ENCODE peak calls at places on chromosomes 12 and 14, in five cellular contexts. A is aorta, W is RWPE2, Z is upper lobe of right lung, R is cardiac muscle cell. D is an unnamed sample. For H3K4me1 and H3K36me3, the result is how much of the 10 kb centered on the place peaks cover.

GRCh38 chr14:61670576-61670975 is 24.7 kb upstream of the HIF1A start:
- DNase-seq in A (no peak), W (no peak), Z (no peak), R (no peak), D (no peak)

GRCh38 chr12:93273834-93274705 is 103.7 kb upstream of the NUDT4 start:
- DNase-seq in A (no peak), W (no peak), Z (no peak), R (no peak), D (no peak)

GRCh38 chr14:53412819-53413664 is 259.9 kb upstream of the DDHD1 start:
- DNase-seq in A (no peak), W (no peak), Z (no peak), R (peak), D (peak)

GRCh38 chr12:43675048-43675904 is 83.3 kb downstream of the PUS7L start:
- DNase-seq in A (no peak), W (no peak), Z (no peak), R (no peak), D (no peak)

GRCh38 chr12:55728932-55729591 is at the start of gene CD63:
- DNase-seq in A (peak), W (peak), Z (peak), R (peak), D (peak)

GRCh38 chr12:126404293-126404851 is 1339.1 kb downstream of the AACS start:
- DNase-seq in A (no peak), W (no peak), Z (no peak), R (no peak), D (no peak)

GRCh38 chr12:18580286-18580685 is 157.5 kb downstream of the PLCZ1 start:
- DNase-seq in A (no peak), W (no peak), Z (no peak), R (no peak), D (no peak)

GRCh38 chr12:106213721-106214121 is 34.1 kb downstream of the CKAP4 start:
- DNase-seq in A (no peak), W (no peak), Z (no peak), R (no peak), D (no peak)

GRCh38 chr12:53749986-53750811 is 1.6 kb downstream of the CISTR start:
- DNase-seq in A (no peak), W (no peak), Z (no peak), R (no peak), D (no peak)

GRCh38 chr14:29354446-29354845 is 573.2 kb downstream of the PRKD1 start:
- DNase-seq in A (no peak), W (no peak), Z (no peak), R (no peak), D (no peak)

GRCh38 chr14:103343905-103344797 is 10.1 kb downstream of the EIF5 start:
- DNase-seq in A (no peak), W (no peak), Z (no peak), R (no peak), D (no peak)

GRCh38 chr12:98745578-98746391 is 100.7 kb downstream of the APAF1 start:
- DNase-seq in A (no peak), W (no peak), Z (no peak), R (peak), D (peak)

GRCh38 chr12:14426792-14427191 is 61.3 kb downstream of the ATF7IP start:
- DNase-seq in A (no peak), W (no peak), Z (no peak), R (no peak), D (no peak)

GRCh38 chr14:102751088-102751487 is 26.2 kb upstream of the TRAF3 start:
- DNase-seq in A (no peak), W (no peak), Z (no peak), R (no peak), D (no peak)

GRCh38 chr12:42568952-42569916 is 20.3 kb downstream of the PRICKLE1 start:
- DNase-seq in A (no peak), W (no peak), Z (no peak), R (peak), D (no peak)

GRCh38 chr14:20482382-20482781 is 13.2 kb downstream of the PNP start:
- DNase-seq in A (no peak), W (no peak), Z (no peak), R (no peak), D (no peak)

GRCh38 chr14:64800000-64800399 is 79.7 kb downstream of the SPTB start:
- DNase-seq in A (no peak), W (no peak), Z (no peak), R (peak), D (no peak)

GRCh38 chr14:22538671-22539228 is 50.3 kb downstream of the DAD1 start:
- DNase-seq in A (no peak), W (no peak), Z (no peak), R (no peak), D (no peak)

GRCh38 chr14:61489527-61489926 is 168.1 kb downstream of the PRKCH start:
- DNase-seq in A (no peak), W (no peak), Z (no peak), R (no peak), D (no peak)

GRCh38 chr12:95220726-95221125 is 3.1 kb downstream of the VEZT start:
- DNase-seq in A (no peak), W (no peak), Z (no peak), R (no peak), D (no peak)

GRCh38 chr12:95217377-95218163 is at the start of the genes FGD6 and VEZT:
- DNase-seq in A (peak), W (peak), Z (peak), R (peak), D (peak)

GRCh38 chr12:95218164-95218851 is 701 bp downstream of the VEZT start:
- DNase-seq in A (no peak), W (no peak), Z (no peak), R (no peak), D (no peak)

GRCh38 chr12:95220190-95220589 is 2.6 kb downstream of the VEZT start:
- DNase-seq in A (no peak), W (no peak), Z (no peak), R (no peak), D (no peak)

GRCh38 chr12:95218852-95219171 is 1.2 kb downstream of the VEZT start:
- DNase-seq in A (no peak), W (no peak), Z (no peak), R (peak), D (no peak)
- H3K4me1 ChIP-seq in A (under half), W (under half), Z (under half), R (under half), D (under half)

GRCh38 chr12:47721431-47721973 is 3.8 kb downstream of the ENDOU start:
- DNase-seq in A (no peak), W (no peak), Z (no peak), R (no peak), D (no peak)

GRCh38 chr12:47722926-47723631 is 2.2 kb downstream of the ENDOU start:
- DNase-seq in A (no peak), W (no peak), Z (no peak), R (peak), D (no peak)

GRCh38 chr12:47725893-47726292 is 603 bp upstream of the ENDOU start:
- DNase-seq in A (no peak), W (no peak), Z (no peak), R (no peak), D (no peak)

GRCh38 chr12:47722136-47722834 is 3.0 kb downstream of the ENDOU start:
- DNase-seq in A (no peak), W (no peak), Z (no peak), R (no peak), D (no peak)

DNA sequence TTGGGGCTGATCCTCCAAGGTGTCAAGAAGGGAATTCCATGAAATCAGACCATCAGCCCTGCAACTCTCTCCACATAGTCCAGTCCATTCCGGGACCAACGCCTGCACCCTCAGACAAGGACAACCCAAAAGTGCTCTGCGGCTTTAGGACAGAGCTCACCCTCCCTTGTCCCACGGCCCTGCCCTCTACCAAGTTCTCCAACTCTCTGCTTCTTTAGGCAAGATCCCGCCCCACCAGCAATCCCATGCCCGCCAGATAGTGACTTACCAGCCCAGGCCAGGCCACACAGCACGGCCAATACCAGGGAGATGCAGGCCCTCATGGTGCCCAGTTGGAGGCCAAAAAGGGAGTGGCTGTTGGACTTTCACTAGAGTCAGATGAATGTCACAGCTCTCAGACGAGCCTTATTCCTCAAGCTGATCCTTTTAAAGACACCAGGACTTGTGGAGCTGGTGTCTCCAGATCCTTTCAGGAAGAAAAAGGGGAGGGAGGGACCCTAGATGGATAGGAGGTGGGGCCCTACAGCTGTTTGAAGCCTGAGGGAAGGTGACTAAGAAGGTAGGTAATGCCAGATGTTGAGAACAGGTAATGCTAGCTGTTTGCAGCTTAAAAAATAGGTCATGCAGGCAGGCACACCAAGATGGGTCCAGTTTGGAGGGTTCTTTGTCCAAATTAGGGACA is at the start of gene ENDOU:
- DNase-seq in A (no peak), W (no peak), Z (no peak), R (no peak), D (no peak)
- H3K4me3 ChIP-seq in A (no peak), W (no peak), Z (no peak), R (no peak), D (no peak)

GRCh38 chr12:49642370-49642802 is 19.0 kb downstream of the PRPF40B start:
- DNase-seq in A (peak), W (no peak), Z (no peak), R (no peak), D (no peak)

GRCh38 chr12:49644620-49644994 is 21.2 kb downstream of the PRPF40B start:
- DNase-seq in A (peak), W (no peak), Z (peak), R (peak), D (peak)

GRCh38 chr12:49645151-49646039 is 22.0 kb downstream of the PRPF40B start:
- DNase-seq in A (peak), W (no peak), Z (no peak), R (no peak), D (no peak)

GRCh38 chr12:49643135-49643534 is 19.8 kb downstream of the PRPF40B start:
- DNase-seq in A (peak), W (no peak), Z (no peak), R (no peak), D (no peak)

GRCh38 chr12:49643961-49644619 is 20.7 kb downstream of the PRPF40B start:
- DNase-seq in A (peak), W (no peak), Z (no peak), R (no peak), D (no peak)
- H3K36me3 ChIP-seq in A (under half), W (half or more), Z (half or more), R (under half), D (under half)

DNA sequence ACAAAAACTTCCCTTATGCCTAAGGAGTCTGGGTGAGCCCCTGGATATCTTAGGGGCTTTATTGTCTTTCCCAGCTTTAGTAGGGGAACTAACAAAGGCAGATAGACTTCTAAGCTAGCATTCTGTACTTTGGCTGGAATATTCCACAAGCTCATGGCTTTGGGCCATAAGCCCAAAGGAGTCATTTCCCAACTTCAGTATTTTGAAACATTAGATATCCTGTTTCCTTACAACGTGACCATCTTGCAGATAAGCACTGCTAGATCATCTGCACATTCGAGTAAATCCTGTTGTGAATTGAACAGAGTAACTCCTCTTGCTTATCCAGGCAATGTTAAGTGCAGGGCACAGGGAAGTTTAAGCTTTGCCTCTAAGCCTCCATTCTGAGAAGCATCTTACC is 70.6 kb upstream of the ACTN1 start:
- DNase-seq in A (no peak), W (no peak), Z (no peak), R (no peak), D (no peak)
- H3K4me1 ChIP-seq in A (under half), W (under half), Z (half or more), R (under half), D (under half)

GRCh38 chr14:60332046-60332399 is 83.0 kb downstream of the PPM1A start:
- DNase-seq in A (no peak), W (no peak), Z (no peak), R (no peak), D (no peak)
- H3K4me3 ChIP-seq in A (no peak), W (no peak), Z (peak), R (no peak), D (no peak)

GRCh38 chr12:104315326-104316224 is 12.0 kb downstream of the EID3 start:
- DNase-seq in A (no peak), W (no peak), Z (no peak), R (no peak), D (no peak)

GRCh38 chr12:104312654-104313053 is 9.1 kb downstream of the EID3 start:
- DNase-seq in A (no peak), W (no peak), Z (no peak), R (no peak), D (no peak)

GRCh38 chr12:104312202-104312601 is 8.7 kb downstream of the EID3 start:
- DNase-seq in A (no peak), W (no peak), Z (no peak), R (no peak), D (no peak)

GRCh38 chr12:104314242-104314614 is 10.7 kb downstream of the EID3 start:
- DNase-seq in A (no peak), W (no peak), Z (no peak), R (no peak), D (no peak)

GRCh38 chr12:104313568-104314241 is 10.2 kb downstream of the EID3 start:
- DNase-seq in A (no peak), W (no peak), Z (no peak), R (no peak), D (no peak)
- H3K36me3 ChIP-seq in A (under half), W (half or more), Z (half or more), R (half or more), D (half or more)

DNA sequence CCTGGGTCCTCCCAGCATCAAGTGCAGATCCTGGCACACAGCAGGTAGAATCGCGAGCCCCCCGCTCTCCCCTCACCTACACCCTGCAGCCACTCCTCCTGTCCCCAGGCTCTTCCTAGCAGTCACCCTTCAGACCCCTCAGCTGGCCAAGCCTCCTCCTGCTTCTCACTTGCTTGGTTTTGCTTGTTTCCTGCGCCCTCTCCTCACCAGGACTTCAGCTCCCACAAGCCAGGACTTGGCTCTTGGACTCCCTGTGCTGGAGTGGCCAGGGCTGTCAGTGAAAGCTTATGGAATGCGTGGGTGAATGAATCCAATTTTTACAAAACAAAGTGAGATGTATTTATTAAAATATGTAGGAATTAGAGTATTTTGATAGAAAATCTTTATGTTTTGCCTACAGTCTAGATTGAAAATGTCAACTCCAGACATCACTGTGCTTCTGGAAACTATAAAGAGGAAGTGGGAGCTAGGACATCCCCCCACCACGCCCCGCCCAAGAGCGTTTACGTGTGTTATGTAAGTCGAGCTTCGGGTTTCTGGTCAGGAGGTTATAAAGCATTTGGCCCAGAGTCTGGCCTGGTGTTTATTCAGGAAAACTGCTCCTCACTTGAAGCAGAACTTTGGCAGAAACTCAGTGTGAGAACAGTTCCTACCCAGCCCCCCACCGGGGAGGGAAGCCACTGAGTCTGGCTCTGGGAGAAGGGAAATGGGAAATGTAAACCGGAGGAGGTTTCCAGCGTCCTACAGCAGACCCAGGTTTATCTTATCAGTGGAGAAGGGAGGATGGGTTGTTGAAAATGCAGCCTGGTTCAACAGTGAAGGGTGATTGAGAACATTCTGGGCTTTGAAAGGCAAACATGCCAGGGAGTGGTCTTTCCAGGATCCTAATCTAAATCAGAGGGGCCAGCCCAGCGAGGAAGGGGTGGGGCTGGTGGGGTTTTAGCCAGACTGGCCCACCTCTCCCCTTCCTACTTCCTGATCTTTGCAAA is 8.8 kb downstream of the ALDH2 start:
- DNase-seq in A (peak), W (no peak), Z (peak), R (peak), D (peak)
- H3K4me1 ChIP-seq in A (under half), W (under half), Z (half or more), R (under half), D (under half)

GRCh38 chr12:107776171-107776570 is 1.7 kb downstream of the ASCL4 start:
- DNase-seq in A (no peak), W (no peak), Z (no peak), R (no peak), D (no peak)

GRCh38 chr12:107775093-107775721 is 703 bp downstream of the ASCL4 start:
- DNase-seq in A (no peak), W (peak), Z (peak), R (peak), D (peak)

GRCh38 chr12:107778383-107779015 is 4.0 kb downstream of the ASCL4 start:
- DNase-seq in A (no peak), W (no peak), Z (no peak), R (no peak), D (no peak)

GRCh38 chr12:107779077-107779840 is 4.8 kb downstream of the ASCL4 start:
- DNase-seq in A (no peak), W (no peak), Z (no peak), R (no peak), D (no peak)

GRCh38 chr12:107774349-107775029 is at the start of gene ASCL4:
- DNase-seq in A (no peak), W (no peak), Z (no peak), R (no peak), D (no peak)
- H3K4me3 ChIP-seq in A (no peak), W (no peak), Z (peak), R (peak), D (no peak)

DNA sequence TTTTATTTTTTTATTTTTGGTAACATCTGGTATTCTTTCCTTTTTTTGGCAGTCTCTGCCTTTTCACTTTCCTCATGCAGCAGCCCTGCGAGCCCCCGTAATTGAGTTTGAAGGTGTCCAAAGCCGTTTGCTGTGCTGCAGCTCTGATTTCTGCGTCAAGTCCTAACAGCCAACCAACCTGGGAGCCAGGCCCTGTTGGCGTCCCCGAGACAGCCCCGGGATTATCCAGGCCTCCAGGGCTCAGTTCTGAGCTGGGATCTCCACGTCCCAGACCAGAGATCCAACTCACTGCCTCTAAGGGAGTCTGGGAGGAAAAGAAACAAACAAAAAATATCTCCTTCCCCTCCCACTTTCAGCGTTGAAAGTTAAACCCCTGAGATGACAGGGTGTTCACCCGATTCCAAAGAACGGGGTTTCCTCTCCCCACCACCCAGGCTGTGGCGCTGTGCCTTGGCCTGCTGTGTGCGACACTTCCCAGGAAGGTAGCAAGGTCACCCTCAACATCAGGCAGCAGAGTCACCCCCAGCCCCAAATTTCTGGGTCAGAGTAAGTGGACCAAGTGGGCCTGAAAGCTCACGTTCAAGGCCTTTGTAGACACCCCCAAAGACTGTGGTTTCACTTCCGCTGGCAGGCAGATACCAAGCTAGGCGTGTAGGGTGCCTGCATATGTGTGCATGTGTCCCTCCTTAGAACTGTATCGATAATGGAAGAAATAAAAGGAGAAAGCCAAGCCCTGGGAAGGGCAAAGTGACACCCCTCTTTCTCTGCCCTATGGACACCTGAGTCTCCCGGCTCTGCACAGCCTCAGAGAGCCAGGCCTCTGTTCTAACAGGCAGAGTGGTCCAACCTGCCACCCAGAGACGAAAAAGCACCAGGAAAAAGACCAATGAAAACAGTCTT is 11.1 kb downstream of the BCL11B start:
- DNase-seq in A (no peak), W (no peak), Z (no peak), R (no peak), D (no peak)
- H3K36me3 ChIP-seq in A (under half), W (under half), Z (under half), R (under half), D (under half)

D was measured in BE2C.